ENCODE peak calls at places on chromosomes 1 and 21, in five cellular contexts. One of them, this sample, is unnamed.

GRCh38 chr1:202805886-202806511 is 2.2 kb downstream of the KDM5B start:
- DNase-seq in Peyer's patch: no peak
- DNase-seq in RPMI8226: no peak
- DNase-seq in left colon: no peak
- DNase-seq in WTC11: no peak
- DNase-seq in this sample: no peak

GRCh38 chr1:40232444-40232843 is 15.3 kb upstream of the TMCO2 start:
- DNase-seq in Peyer's patch: peak
- DNase-seq in RPMI8226: peak
- DNase-seq in WTC11: no peak
- DNase-seq in left colon: no peak
- DNase-seq in this sample: peak

GRCh38 chr21:46063227-46063626 is 34.7 kb upstream of the COL6A2 start:
- DNase-seq in Peyer's patch: no peak
- DNase-seq in left colon: no peak
- DNase-seq in WTC11: no peak
- DNase-seq in RPMI8226: no peak
- DNase-seq in this sample: no peak

GRCh38 chr1:7616076-7616833 is 154.8 kb upstream of the VAMP3 start:
- DNase-seq in RPMI8226: peak
- DNase-seq in Peyer's patch: no peak
- DNase-seq in WTC11: peak
- DNase-seq in left colon: peak
- DNase-seq in this sample: no peak

GRCh38 chr1:3482590-3482899 is 28.1 kb downstream of the ARHGEF16 start:
- DNase-seq in Peyer's patch: no peak
- DNase-seq in RPMI8226: no peak
- DNase-seq in WTC11: no peak
- DNase-seq in left colon: no peak
- DNase-seq in this sample: no peak

GRCh38 chr1:204633665-204634064 is 51.9 kb downstream of the LRRN2 start:
- DNase-seq in RPMI8226: no peak
- DNase-seq in Peyer's patch: no peak
- DNase-seq in left colon: no peak
- DNase-seq in WTC11: no peak
- DNase-seq in this sample: no peak

GRCh38 chr1:182003953-182004586 is 57.4 kb downstream of the ZNF648 start:
- DNase-seq in WTC11: peak
- DNase-seq in RPMI8226: no peak
- DNase-seq in left colon: peak
- DNase-seq in Peyer's patch: no peak
- DNase-seq in this sample: no peak

GRCh38 chr1:111603979-111604378 is 15.6 kb upstream of the RAP1A start:
- DNase-seq in WTC11: no peak
- DNase-seq in Peyer's patch: peak
- DNase-seq in left colon: peak
- DNase-seq in RPMI8226: peak
- DNase-seq in this sample: peak

This sample was measured in GM06990.